ENCODE peak calls at places on chromosome 10, in seven cellular contexts. M is activated T-cell treated with anti-CD3 and anti-CD28 coated beads, Interleukin-2, amount 50 U/mL, for 72 hours; P is CD8-positive, alpha-beta memory T cell; O is posterior vena cava; Y is NCI-H460; S is activated gamma-delta T cell treated with anti-CD3 and anti-CD28 coated beads, Interleukin-2, amount 50 U/mL, for 16 hours; N is spleen. B is an unnamed sample.

GRCh38 chr10:11713186-11713743 is 28.9 kb upstream of the ECHDC3 start:
- DNase-seq in M (no peak), P (no peak), O (no peak), Y (no peak), S (no peak), N (no peak), B (no peak)

GRCh38 chr10:94403823-94404228 is 1.5 kb downstream of the TBC1D12 start:
- DNase-seq in M (no peak), P (no peak), O (no peak), Y (no peak), S (no peak), N (no peak), B (peak; percentile 31)

GRCh38 chr10:47311900-47312662 is 10.2 kb upstream of the GDF2 start:
- DNase-seq in M (peak; percentile 83), P (peak; percentile 58), O (peak; percentile 94), Y (peak; percentile 64), S (peak; percentile 67), N (peak; percentile 94), B (peak; percentile 3)

GRCh38 chr10:95354130-95354529 is 63.3 kb upstream of the PDLIM1 start:
- DNase-seq in M (no peak), P (no peak), O (no peak), Y (no peak), S (no peak), N (no peak), B (no peak)

GRCh38 chr10:84521015-84521414 is 192.6 kb downstream of the CCSER2 start:
- DNase-seq in M (no peak), P (no peak), O (no peak), Y (no peak), S (no peak), N (no peak), B (no peak)

GRCh38 chr10:75008952-75009351 is 102.5 kb upstream of the SAMD8 start:
- DNase-seq in M (no peak), P (no peak), O (no peak), Y (no peak), S (no peak), N (no peak), B (no peak)

GRCh38 chr10:21830037-21830436 is 173.5 kb downstream of the DNAJC1 start:
- DNase-seq in M (no peak), P (no peak), O (no peak), Y (no peak), S (no peak), N (no peak), B (no peak)

GRCh38 chr10:104274762-104275721 is 6.1 kb downstream of the GSTO2 start:
- DNase-seq in M (peak; percentile 60), P (no peak), O (peak; percentile 83), Y (no peak), S (no peak), N (peak; percentile 87), B (no peak)

GRCh38 chr10:120485946-120486345 is 28.9 kb downstream of the PLPP4 start:
- DNase-seq in M (no peak), P (no peak), O (no peak), Y (no peak), S (no peak), N (no peak), B (no peak)